ENCODE peak calls at places on chromosomes 11 and 22, in four cellular contexts. B is effector memory CD4-positive, alpha-beta T cell; H is stimulated activated CD4-positive, alpha-beta T cell treated with anti-CD3 and anti-CD28 coated beads, Interleukin-12 subunit alpha, Interleukin-12 subunit beta, amount 100 ng/mL, for 24 hours; Z is lung microvascular endothelial cell. U is an unnamed sample.

GRCh38 chr22:45263790-45264269 is 20.9 kb upstream of the UPK3A start:
- DNase-seq in Z (peak), B (no peak), H (no peak), U (no peak)

GRCh38 chr11:116823031-116823843 is at the start of gene APOA4:
- DNase-seq in Z (no peak), B (no peak), H (no peak), U (no peak)

GRCh38 chr11:40161855-40162410 is 1297.5 kb downstream of the LRRC4C start:
- DNase-seq in B (no peak), Z (no peak), H (no peak), U (no peak)

GRCh38 chr22:24400037-24400725 is 27.2 kb upstream of the ADORA2A start:
- DNase-seq in B (no peak), Z (no peak), H (no peak), U (no peak)

GRCh38 chr22:45703758-45704157 is 32.1 kb downstream of the ATXN10 start:
- DNase-seq in H (no peak), B (no peak), Z (no peak), U (no peak)

GRCh38 chr11:2315395-2316168 is 13.8 kb downstream of the TSPAN32 start:
- DNase-seq in H (no peak), Z (no peak), B (no peak), U (no peak)

GRCh38 chr22:44102856-44103255 is 77.9 kb upstream of the PARVG start:
- DNase-seq in B (no peak), Z (no peak), H (no peak), U (no peak)

GRCh38 chr22:43777204-43777671 is 34.9 kb downstream of the EFCAB6 start:
- DNase-seq in B (no peak), H (no peak), Z (no peak), U (no peak)

GRCh38 chr11:12803086-12803826 is 129.0 kb downstream of the TEAD1 start:
- DNase-seq in H (no peak), B (no peak), Z (no peak), U (no peak)

GRCh38 chr22:48594016-48594756 is 1233.5 kb downstream of the BRD1 start:
- DNase-seq in B (no peak), Z (no peak), H (no peak), U (no peak)